ENCODE peak calls at places on chromosomes 1 and 21, in four cellular contexts. A is GM12878, P is H1, M is SK-N-SH. H is an unnamed sample.

GRCh38 chr1:25744636-25745425 is 55.2 kb upstream of the SELENON start:
- DNase-seq in A (no peak), P (no peak), M (no peak), H (no peak)

GRCh38 chr1:203060115-203060514 is 25.7 kb downstream of the MYOG start:
- DNase-seq in A (no peak), P (no peak), M (no peak), H (no peak)

GRCh38 chr1:201624741-201625646 is 86.1 kb downstream of the NAV1 start:
- DNase-seq in A (no peak), P (no peak), M (no peak), H (no peak)

GRCh38 chr1:54409156-54410142 is 3.3 kb upstream of the SSBP3 start:
- DNase-seq in A (peak), P (no peak), M (no peak), H (no peak)

GRCh38 chr1:187931781-187932180 is 1103.0 kb downstream of the PLA2G4A start:
- DNase-seq in A (no peak), P (no peak), M (no peak), H (no peak)

GRCh38 chr1:226549937-226550670 is 1.5 kb downstream of the STUM start:
- DNase-seq in A (no peak), P (peak), M (peak), H (no peak)

GRCh38 chr1:153592706-153593105 is 20.2 kb downstream of the S100A16 start:
- DNase-seq in A (no peak), P (no peak), M (no peak), H (no peak)

GRCh38 chr1:221868894-221869293 is 127.0 kb upstream of the DUSP10 start:
- DNase-seq in A (no peak), P (no peak), M (no peak), H (no peak)

GRCh38 chr1:183577897-183578470 is 12.3 kb downstream of the NCF2 start:
- DNase-seq in A (no peak), P (no peak), M (no peak), H (no peak)

GRCh38 chr1:151739590-151740355 is 18.5 kb downstream of the RIIAD1 start:
- DNase-seq in A (no peak), P (no peak), M (no peak), H (no peak)

GRCh38 chr1:40740039-40740991 is 43.3 kb upstream of the KCNQ4 start:
- DNase-seq in A (no peak), P (no peak), M (no peak), H (peak)

GRCh38 chr21:34365794-34366193 is 2.0 kb downstream of the KCNE2 start:
- DNase-seq in A (no peak), P (peak), M (no peak), H (peak)

GRCh38 chr1:215595231-215595630 is 28.1 kb downstream of the KCTD3 start:
- DNase-seq in A (no peak), P (no peak), M (no peak), H (no peak)

GRCh38 chr1:27595597-27595996 is 8.3 kb downstream of the AHDC1 start:
- DNase-seq in A (no peak), P (no peak), M (no peak), H (no peak)

GRCh38 chr1:155008015-155008941 is 5.7 kb downstream of the ZBTB7B start:
- DNase-seq in A (no peak), P (no peak), M (no peak), H (no peak)

GRCh38 chr1:180482425-180483275 is 19.7 kb downstream of the ACBD6 start:
- DNase-seq in A (no peak), P (no peak), M (peak), H (peak)

GRCh38 chr1:243562473-243562872 is 287.6 kb downstream of the AKT3 start:
- DNase-seq in A (no peak), P (no peak), M (no peak), H (no peak)

GRCh38 chr21:46110499-46111192 is 12.7 kb downstream of the COL6A2 start:
- DNase-seq in A (no peak), P (peak), M (peak), H (no peak)

GRCh38 chr1:235107368-235108184 is 21.1 kb downstream of the TOMM20 start:
- DNase-seq in A (no peak), P (peak), M (no peak), H (no peak)

GRCh38 chr1:18912550-18912949 is 10.2 kb upstream of the ALDH4A1 start:
- DNase-seq in A (no peak), P (no peak), M (no peak), H (no peak)

GRCh38 chr1:17214876-17215544 is 10.1 kb downstream of the PADI1 start:
- DNase-seq in A (no peak), P (no peak), M (no peak), H (no peak)

GRCh38 chr1:183444243-183444642 is 26.1 kb upstream of the NMNAT2 start:
- DNase-seq in A (no peak), P (no peak), M (no peak), H (no peak)

DNA sequence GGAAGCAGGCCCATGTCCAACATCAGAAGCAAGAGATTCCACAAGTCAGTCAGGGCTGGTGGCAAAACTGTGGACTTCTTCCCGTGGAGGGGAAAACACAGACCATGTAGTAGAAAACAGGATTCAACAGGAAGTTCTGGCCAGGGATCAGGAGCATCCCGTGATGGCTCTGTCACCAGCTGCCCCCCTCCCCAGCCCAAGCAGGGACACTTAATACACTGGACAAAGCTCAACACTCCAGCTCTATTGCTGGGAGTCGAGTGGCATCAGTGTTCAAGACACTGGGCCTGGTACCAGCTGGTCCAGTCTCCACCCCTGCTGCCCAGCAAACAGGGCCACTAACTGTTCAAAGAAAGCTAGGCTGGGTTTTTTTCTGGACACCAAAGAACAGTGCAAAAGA is 3.7 kb downstream of the SLC45A3 start:
- DNase-seq in A (no peak), P (no peak), M (no peak), H (no peak)
- TF ChIP-seq TCF12 in A (no peak), P (no peak), M (no peak), H (no peak)

GRCh38 chr1:162500805-162501204 is 3.2 kb downstream of the UHMK1 start:
- DNase-seq in A (no peak), P (no peak), M (no peak), H (no peak)
- TF ChIP-seq TCF12 in A (no peak), P (no peak), M (no peak), H (no peak)

DNA sequence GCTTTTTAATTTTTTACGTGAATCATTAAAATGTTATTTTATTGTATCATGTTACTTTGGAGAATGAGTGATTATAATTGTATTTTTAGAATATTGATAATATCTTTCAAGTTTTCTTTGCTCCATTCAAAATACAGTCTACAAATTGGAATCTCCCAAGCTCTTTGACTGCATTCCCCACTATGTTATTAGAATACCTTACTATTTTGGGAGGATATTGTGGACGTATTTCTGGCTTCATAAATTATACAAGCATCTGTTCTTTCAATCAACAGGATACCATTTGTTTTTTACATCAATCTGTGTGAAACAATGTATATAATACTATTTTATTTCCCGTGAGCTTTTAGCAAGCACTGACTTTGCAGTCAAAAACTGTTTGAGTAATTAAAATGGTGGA is 226.4 kb downstream of the PTPRC start:
- DNase-seq in A (no peak), P (no peak), M (no peak), H (no peak)
- TF ChIP-seq TCF12 in A (no peak), P (no peak), M (no peak), H (no peak)

GRCh38 chr1:246145900-246146299 is 361.2 kb downstream of the SMYD3 start:
- DNase-seq in A (no peak), P (no peak), M (no peak), H (no peak)

GRCh38 chr1:246146811-246147210 is 360.3 kb downstream of the SMYD3 start:
- DNase-seq in A (no peak), P (no peak), M (no peak), H (no peak)

GRCh38 chr1:246144931-246145330 is 362.1 kb downstream of the SMYD3 start:
- DNase-seq in A (no peak), P (no peak), M (no peak), H (no peak)

GRCh38 chr1:246149543-246149942 is 357.5 kb downstream of the SMYD3 start:
- DNase-seq in A (no peak), P (no peak), M (no peak), H (no peak)

DNA sequence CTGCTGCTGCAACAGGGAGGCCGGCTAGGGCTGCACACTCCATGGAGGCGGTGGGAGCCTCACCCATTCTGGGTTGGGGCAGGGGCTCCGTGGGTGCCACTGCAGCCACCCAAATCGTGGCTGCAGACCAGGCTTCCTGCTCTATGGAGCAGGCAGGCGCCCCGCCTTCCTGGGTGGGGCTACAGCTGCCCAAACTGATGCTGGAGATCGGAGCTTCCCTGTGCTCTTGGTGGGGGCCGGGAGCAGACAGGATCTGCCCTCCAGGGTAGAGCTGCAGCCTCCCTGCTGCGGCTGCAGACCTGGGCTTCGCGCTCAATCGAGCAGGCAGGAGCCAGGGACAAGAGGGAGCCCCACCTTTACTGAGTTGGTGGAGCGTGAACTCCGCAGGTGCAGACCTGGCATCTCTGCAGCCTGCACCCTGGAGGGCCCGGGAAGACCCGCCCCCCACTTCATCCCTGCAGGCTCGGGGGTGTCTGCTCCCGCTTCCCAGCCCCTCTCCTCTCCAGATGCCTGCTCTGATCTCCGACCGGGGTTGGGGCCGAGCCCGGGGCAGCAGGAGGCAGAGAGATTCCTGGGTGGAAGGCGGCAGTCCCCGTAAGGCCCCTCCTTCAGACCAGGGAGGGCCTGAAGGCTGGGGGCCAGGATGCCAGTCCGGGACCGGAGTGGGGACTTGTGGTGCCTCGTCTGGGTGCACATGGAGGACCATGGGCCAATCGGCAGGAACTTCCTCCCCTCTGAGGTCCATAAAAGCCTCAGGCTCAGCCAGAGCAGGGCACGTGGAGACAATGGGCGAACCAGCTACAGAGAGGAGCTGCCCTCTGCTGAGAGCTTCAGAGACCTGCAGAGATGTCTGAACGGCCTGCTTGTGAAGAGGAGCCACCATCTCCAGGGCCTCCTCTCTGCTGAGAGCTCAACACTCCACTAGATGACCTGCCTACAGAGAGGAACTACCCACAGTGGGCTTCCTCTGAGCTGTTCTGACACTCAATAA is 359.3 kb downstream of the SMYD3 start:
- DNase-seq in A (no peak), P (no peak), M (no peak), H (no peak)
- TF ChIP-seq TCF12 in A (no peak), P (no peak), M (no peak), H (no peak)

DNA sequence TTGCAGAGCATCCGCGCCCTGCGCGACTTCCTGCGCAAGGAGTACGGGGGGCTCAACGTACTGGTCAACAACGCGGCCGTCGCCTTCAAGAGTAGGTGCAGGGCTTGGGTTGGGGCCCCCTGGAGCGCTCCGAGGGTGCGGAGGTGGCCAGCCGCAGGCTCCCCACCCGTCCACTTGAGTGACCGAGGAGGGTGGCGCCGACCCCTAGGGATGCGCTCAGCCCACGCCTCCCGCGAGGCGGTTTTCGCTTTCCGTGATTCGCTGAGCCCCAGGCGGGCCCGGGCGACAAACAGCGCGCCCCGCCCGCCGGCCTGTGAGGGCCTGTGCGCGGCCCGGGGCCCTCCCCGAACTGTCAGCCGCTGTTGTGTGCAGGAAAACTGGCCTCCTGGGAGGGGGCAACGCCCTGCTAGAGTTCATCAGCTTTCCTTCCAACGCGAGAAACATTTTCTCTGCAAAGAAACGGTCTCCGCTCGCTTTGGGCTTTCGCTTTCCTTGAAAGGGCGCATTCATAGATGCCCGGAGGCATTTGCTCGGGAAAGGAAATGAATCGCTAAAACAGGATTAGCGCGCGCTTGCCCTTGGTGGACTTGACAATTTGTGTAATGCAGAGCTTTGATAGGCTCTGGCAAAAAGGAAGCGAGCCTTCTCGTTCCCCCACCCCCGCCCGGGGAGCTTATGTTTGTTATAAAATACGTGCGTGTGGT is 664 bp downstream of the CBR3 start:
- DNase-seq in A (no peak), P (peak), M (peak), H (no peak)
- TF ChIP-seq TCF12 in A (no peak), P (no peak), M (no peak), H (no peak)

H was measured in HepG2.